ENCODE peak calls at places on chromosomes 2 and 18, in ten cellular contexts. T is HFF-Myc, Y is pancreas, D is colonic mucosa, O is IMR-90, Z is AG09309, E is foreskin fibroblast, J is dorsolateral prefrontal cortex, X is mammary epithelial cell, V is MM.1S. U is an unnamed sample.

GRCh38 chr2:174787485-174788205 is 23.4 kb upstream of the CHRNA1 start:
- DNase-seq in T (peak; percentile 100), Y (no peak), D (no peak), O (peak; percentile 100), Z (peak; percentile 99), E (peak; percentile 100), J (peak; percentile 82), X (no peak), V (no peak), U (peak; percentile 86)

GRCh38 chr18:6219116-6219717 is 195.5 kb downstream of the L3MBTL4 start:
- DNase-seq in T (peak; percentile 20), Y (no peak), D (no peak), O (peak; percentile 73), Z (peak; percentile 4), E (peak; percentile 4), J (no peak), X (no peak), V (peak; percentile 30), U (peak; percentile 60)

GRCh38 chr2:138028538-138028937 is 64.3 kb downstream of the HNMT start:
- DNase-seq in T (no peak), Y (no peak), D (no peak), O (no peak), Z (no peak), E (no peak), J (no peak), X (no peak), V (no peak), U (no peak)

GRCh38 chr18:51513525-51513924 is 316.0 kb upstream of the MEX3C start:
- DNase-seq in T (no peak), Y (no peak), D (no peak), O (no peak), Z (no peak), E (no peak), J (no peak), X (peak; percentile 85), V (no peak), U (no peak)

GRCh38 chr2:96260404-96261260 is 5.2 kb downstream of the TMEM127 start:
- DNase-seq in T (peak; percentile 81), Y (no peak), D (peak; percentile 85), O (peak; percentile 92), Z (peak; percentile 64), E (peak; percentile 93), J (no peak), X (peak; percentile 80), V (peak; percentile 85), U (peak; percentile 88)

GRCh38 chr2:55875434-55876135 is 48.0 kb downstream of the EFEMP1 start:
- DNase-seq in T (no peak), Y (no peak), D (no peak), O (peak; percentile 81), Z (no peak), E (no peak), J (no peak), X (no peak), V (peak; percentile 41), U (peak; percentile 60)

GRCh38 chr18:50924372-50924771 is 43.5 kb upstream of the ELAC1 start:
- DNase-seq in T (no peak), Y (no peak), D (no peak), O (peak; percentile 51), Z (no peak), E (no peak), J (no peak), X (no peak), V (no peak), U (peak; percentile 24)

GRCh38 chr2:53437371-53437770 is 330.2 kb upstream of the CHAC2 start:
- DNase-seq in T (no peak), Y (no peak), D (no peak), O (peak; percentile 21), Z (no peak), E (no peak), J (no peak), X (peak; percentile 35), V (no peak), U (no peak)

GRCh38 chr18:3148930-3149535 is 70.7 kb downstream of the MYOM1 start:
- DNase-seq in T (no peak), Y (no peak), D (no peak), O (peak; percentile 5), Z (peak; percentile 8), E (peak; percentile 39), J (no peak), X (peak; percentile 65), V (no peak), U (peak; percentile 4)

GRCh38 chr2:43508209-43508608 is 87.6 kb downstream of the THADA start:
- DNase-seq in T (no peak), Y (no peak), D (no peak), O (no peak), Z (no peak), E (no peak), J (no peak), X (no peak), V (no peak), U (no peak)

GRCh38 chr2:55105456-55105855 is 55.2 kb upstream of the RTN4 start:
- DNase-seq in T (no peak), Y (no peak), D (no peak), O (no peak), Z (no peak), E (no peak), J (no peak), X (no peak), V (no peak), U (no peak)

GRCh38 chr2:101699939-101700442 is 2.5 kb downstream of the MAP4K4 start:
- DNase-seq in T (no peak), Y (no peak), D (no peak), O (peak; percentile 27), Z (no peak), E (no peak), J (no peak), X (peak; percentile 43), V (no peak), U (peak; percentile 38)

DNA sequence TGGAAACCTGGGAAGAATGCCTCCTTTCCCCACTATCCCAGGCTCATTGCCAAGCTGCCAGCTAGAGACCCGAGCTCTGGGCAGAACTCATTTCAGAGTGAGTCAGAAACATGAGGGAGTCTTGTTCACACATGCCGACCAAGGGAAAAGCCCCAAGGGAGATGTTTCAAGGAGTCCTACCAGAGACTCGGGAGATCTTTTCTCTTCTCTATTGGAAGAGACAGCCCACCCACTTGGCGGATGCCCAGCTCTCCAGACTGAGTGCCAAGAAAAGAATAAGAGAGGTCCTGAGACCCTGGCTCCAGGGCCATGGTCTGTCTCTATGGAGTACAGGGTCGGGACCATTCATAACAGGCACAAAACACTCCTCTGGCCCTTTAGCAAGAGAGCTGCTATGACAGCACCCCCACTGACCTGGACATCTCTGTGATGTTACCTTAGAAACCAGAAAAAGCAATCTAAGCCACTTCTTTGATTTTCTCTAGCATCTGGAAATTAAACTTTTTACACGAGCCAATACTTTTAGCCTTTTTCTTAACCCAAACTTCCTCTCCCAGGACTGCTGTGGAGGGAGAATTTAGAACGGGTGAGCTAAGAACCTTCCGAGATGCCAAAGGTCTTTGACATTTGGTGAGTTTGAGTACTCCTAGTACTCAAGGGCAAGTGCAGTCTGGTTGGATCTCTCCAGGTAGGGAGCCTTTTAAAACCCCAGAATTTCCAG is 18.5 kb upstream of the IGFBP5 start:
- DNase-seq in T (peak; percentile 61), Y (no peak), D (no peak), O (peak; percentile 93), Z (peak; percentile 74), E (peak; percentile 54), J (no peak), X (peak; percentile 97), V (no peak), U (peak; percentile 88)
- H3K4me3 ChIP-seq in T (no peak overlapping the region), Y (no peak overlapping the region), D (no peak overlapping the region), O (no peak overlapping the region), Z (no peak overlapping the region), E (no peak overlapping the region), J (no peak overlapping the region), X (no peak overlapping the region), V (no peak overlapping the region), U (no peak overlapping the region)

DNA sequence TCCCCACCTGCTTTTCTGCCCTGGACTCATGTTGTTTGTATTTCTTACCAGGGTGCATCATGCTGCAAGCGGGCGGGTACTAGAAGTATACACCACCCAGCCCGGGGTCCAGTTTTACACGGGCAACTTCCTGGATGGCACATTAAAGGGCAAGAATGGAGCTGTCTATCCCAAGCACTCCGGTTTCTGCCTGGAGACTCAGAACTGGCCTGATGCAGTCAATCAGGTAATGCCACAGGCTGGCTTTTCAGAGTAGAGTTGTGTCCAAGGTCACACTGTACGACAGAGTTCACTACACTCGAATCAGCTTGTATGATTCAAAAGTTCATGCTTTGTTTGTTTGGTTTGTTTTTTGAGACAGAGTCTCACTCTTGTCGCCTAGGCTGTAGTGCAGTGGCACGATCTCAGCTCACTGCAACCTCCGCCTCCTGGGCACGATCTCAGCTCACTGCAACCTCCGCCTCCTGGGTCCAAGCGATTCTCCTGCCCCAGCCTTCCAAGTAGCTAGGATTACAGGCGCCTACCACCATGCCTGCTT is 19.4 kb downstream of the SRSF7 start:
- DNase-seq in T (no peak), Y (no peak), D (no peak), O (no peak), Z (no peak), E (no peak), J (no peak), X (no peak), V (no peak), U (no peak)
- TF ChIP-seq CTCF in T (no peak), Y (no peak), D (no peak), O (no peak), Z (no peak), E (no peak), J (no peak), X (no peak), V (no peak), U (no peak)

DNA sequence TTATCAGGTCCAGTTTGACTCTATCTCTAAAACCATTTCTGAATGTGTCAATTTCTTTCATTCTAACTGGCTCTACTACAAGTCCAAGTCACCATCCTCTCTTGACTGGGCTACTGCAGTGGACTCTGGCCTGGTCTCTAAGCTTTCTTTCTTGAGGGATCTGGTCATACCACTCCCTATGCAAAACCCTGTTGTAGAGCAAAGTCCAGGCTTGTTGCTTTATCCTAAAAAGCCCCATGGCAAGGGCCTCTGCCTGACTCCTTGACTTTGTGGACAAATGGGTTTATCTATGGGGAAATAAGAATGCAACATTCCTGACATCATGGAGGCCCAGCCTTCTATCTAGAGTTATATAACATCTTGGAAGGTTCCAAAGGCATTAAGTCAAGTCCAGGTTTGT is 87.2 kb downstream of the BCL2L11 start:
- DNase-seq in T (no peak), Y (no peak), D (no peak), O (no peak), Z (no peak), E (no peak), J (no peak), X (no peak), V (no peak), U (no peak)
- H3K4me3 ChIP-seq in T (no peak overlapping the region), Y (no peak overlapping the region), D (no peak overlapping the region), O (no peak overlapping the region), Z (no peak overlapping the region), E (no peak overlapping the region), J (no peak overlapping the region), X (no peak overlapping the region), V (no peak overlapping the region), U (no peak overlapping the region)

DNA sequence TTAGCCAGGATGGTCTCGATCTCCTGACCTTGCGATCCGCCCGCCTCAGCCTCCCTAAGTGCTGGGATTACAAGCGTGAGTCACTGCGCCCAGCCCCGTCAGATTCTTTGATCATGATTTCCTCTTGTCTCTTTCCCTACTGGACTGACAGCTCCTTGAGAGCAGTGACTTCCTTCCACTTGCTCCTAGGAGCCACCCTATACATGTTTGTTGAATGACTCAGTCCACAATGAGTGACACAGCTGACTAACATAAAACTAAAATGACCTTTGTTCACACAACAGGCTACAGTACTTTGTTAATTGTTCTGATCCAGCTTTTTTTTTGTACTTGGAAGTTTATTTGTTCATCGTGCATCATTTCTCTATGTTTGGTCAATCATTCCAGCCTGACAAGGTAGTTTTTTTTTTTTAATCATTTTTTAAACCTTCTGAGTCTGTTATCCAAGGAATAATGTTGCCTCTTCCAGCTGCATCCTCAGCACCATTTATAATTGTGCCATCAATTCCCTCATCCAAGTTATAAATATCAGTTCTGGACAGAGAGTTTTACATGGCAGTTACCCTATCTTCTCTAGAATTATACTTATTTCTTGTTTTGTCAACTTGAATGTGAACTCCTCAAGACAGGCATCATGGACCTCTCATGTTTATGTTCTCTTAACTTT is 42.9 kb upstream of the TUBA3E start:
- DNase-seq in T (no peak), Y (no peak), D (peak; percentile 85), O (peak; percentile 5), Z (no peak), E (peak; percentile 21), J (no peak), X (peak; percentile 57), V (no peak), U (peak; percentile 7)
- TF ChIP-seq CTCF in T (no peak), Y (no peak), D (no peak), O (no peak), Z (no peak), E (no peak), J (no peak), X (no peak), V (no peak), U (no peak)

U was measured in cardiac fibroblast.